ENCODE peak calls at places on chromosomes 1 and 21, in six cellular contexts. One of them, this sample, is unnamed.

GRCh38 chr1:42744030-42744413 is 4.0 kb upstream of the CLDN19 start:
- DNase-seq in adrenal gland: no peak
- DNase-seq in heart left ventricle: no peak
- DNase-seq in A549: no peak
- DNase-seq in suprapubic skin: no peak
- DNase-seq in H54: no peak
- DNase-seq in this sample: no peak

GRCh38 chr21:43880111-43880985 is 15.3 kb downstream of the AGPAT3 start:
- DNase-seq in suprapubic skin: no peak
- DNase-seq in heart left ventricle: peak
- DNase-seq in adrenal gland: peak
- DNase-seq in H54: peak
- DNase-seq in A549: no peak
- DNase-seq in this sample: no peak

GRCh38 chr1:28591708-28592313 is at the start of gene RAB42:
- DNase-seq in H54: no peak
- DNase-seq in suprapubic skin: peak
- DNase-seq in heart left ventricle: peak
- DNase-seq in adrenal gland: peak
- DNase-seq in A549: no peak
- DNase-seq in this sample: peak

GRCh38 chr1:207959141-207959825 is 48.4 kb upstream of the CD34 start:
- DNase-seq in H54: no peak
- DNase-seq in suprapubic skin: peak
- DNase-seq in adrenal gland: peak
- DNase-seq in A549: no peak
- DNase-seq in heart left ventricle: peak
- DNase-seq in this sample: peak

GRCh38 chr1:75130312-75130677 is 3.9 kb upstream of the LHX8 start:
- DNase-seq in heart left ventricle: no peak
- DNase-seq in A549: no peak
- DNase-seq in adrenal gland: no peak
- DNase-seq in H54: no peak
- DNase-seq in suprapubic skin: no peak
- DNase-seq in this sample: peak

GRCh38 chr1:200670215-200671118 is 760 bp upstream of the DDX59 start:
- DNase-seq in adrenal gland: peak
- DNase-seq in A549: peak
- DNase-seq in H54: peak
- DNase-seq in heart left ventricle: peak
- DNase-seq in suprapubic skin: no peak
- DNase-seq in this sample: no peak

GRCh38 chr1:24727490-24728214 is 17.6 kb upstream of the CLIC4 start:
- DNase-seq in adrenal gland: peak
- DNase-seq in H54: no peak
- DNase-seq in suprapubic skin: peak
- DNase-seq in A549: no peak
- DNase-seq in heart left ventricle: peak
- DNase-seq in this sample: peak

GRCh38 chr1:27267153-27267552 is 32.7 kb downstream of the WDTC1 start:
- DNase-seq in H54: no peak
- DNase-seq in heart left ventricle: no peak
- DNase-seq in adrenal gland: no peak
- DNase-seq in A549: no peak
- DNase-seq in suprapubic skin: no peak
- DNase-seq in this sample: no peak

GRCh38 chr1:204350857-204351573 is 8.7 kb downstream of the PLEKHA6 start:
- DNase-seq in heart left ventricle: peak
- DNase-seq in H54: no peak
- DNase-seq in suprapubic skin: no peak
- DNase-seq in A549: no peak
- DNase-seq in adrenal gland: peak
- DNase-seq in this sample: no peak

GRCh38 chr1:27363766-27364695 is 2.7 kb downstream of the MAP3K6 start:
- DNase-seq in heart left ventricle: no peak
- DNase-seq in suprapubic skin: no peak
- DNase-seq in adrenal gland: no peak
- DNase-seq in H54: no peak
- DNase-seq in A549: no peak
- DNase-seq in this sample: no peak

GRCh38 chr1:23216771-23217420 is 406 bp downstream of the HTR1D start:
- DNase-seq in suprapubic skin: no peak
- DNase-seq in adrenal gland: no peak
- DNase-seq in H54: no peak
- DNase-seq in heart left ventricle: no peak
- DNase-seq in A549: no peak
- DNase-seq in this sample: no peak

GRCh38 chr1:184160236-184160635 is 108.7 kb downstream of the TSEN15 start:
- DNase-seq in heart left ventricle: no peak
- DNase-seq in H54: no peak
- DNase-seq in A549: peak
- DNase-seq in adrenal gland: peak
- DNase-seq in suprapubic skin: no peak
- DNase-seq in this sample: no peak

GRCh38 chr1:61642475-61643232 is 82.3 kb downstream of the TM2D1 start:
- DNase-seq in A549: no peak
- DNase-seq in H54: no peak
- DNase-seq in heart left ventricle: no peak
- DNase-seq in adrenal gland: no peak
- DNase-seq in suprapubic skin: no peak
- DNase-seq in this sample: no peak

GRCh38 chr21:41928621-41929220 is 25.1 kb downstream of the C2CD2 start:
- DNase-seq in H54: no peak
- DNase-seq in suprapubic skin: no peak
- DNase-seq in A549: no peak
- DNase-seq in adrenal gland: peak
- DNase-seq in heart left ventricle: no peak
- DNase-seq in this sample: no peak

GRCh38 chr1:168636642-168637111 is 60.3 kb downstream of the XCL1 start:
- DNase-seq in adrenal gland: no peak
- DNase-seq in A549: peak
- DNase-seq in H54: no peak
- DNase-seq in suprapubic skin: no peak
- DNase-seq in heart left ventricle: peak
- DNase-seq in this sample: peak

GRCh38 chr1:165287329-165287728 is 69.2 kb downstream of the LMX1A start:
- DNase-seq in adrenal gland: no peak
- DNase-seq in A549: no peak
- DNase-seq in suprapubic skin: no peak
- DNase-seq in heart left ventricle: no peak
- DNase-seq in H54: no peak
- DNase-seq in this sample: no peak

GRCh38 chr1:168520052-168520751 is 23.6 kb downstream of the XCL2 start:
- DNase-seq in heart left ventricle: no peak
- DNase-seq in A549: no peak
- DNase-seq in adrenal gland: no peak
- DNase-seq in suprapubic skin: no peak
- DNase-seq in H54: no peak
- DNase-seq in this sample: no peak

GRCh38 chr1:118821801-118822200 is 166.3 kb downstream of the TBX15 start:
- DNase-seq in suprapubic skin: no peak
- DNase-seq in A549: no peak
- DNase-seq in H54: no peak
- DNase-seq in adrenal gland: no peak
- DNase-seq in heart left ventricle: no peak
- DNase-seq in this sample: peak

GRCh38 chr1:67031121-67031520 is 22.8 kb downstream of the SLC35D1 start:
- DNase-seq in H54: no peak
- DNase-seq in A549: no peak
- DNase-seq in suprapubic skin: no peak
- DNase-seq in adrenal gland: no peak
- DNase-seq in heart left ventricle: no peak
- DNase-seq in this sample: no peak

GRCh38 chr1:150615346-150616201 is 13.8 kb downstream of the ENSA start:
- DNase-seq in A549: peak
- DNase-seq in suprapubic skin: no peak
- DNase-seq in heart left ventricle: no peak
- DNase-seq in H54: no peak
- DNase-seq in adrenal gland: no peak
- DNase-seq in this sample: no peak

GRCh38 chr1:169348356-169349036 is 19.1 kb downstream of the NME7 start:
- DNase-seq in heart left ventricle: no peak
- DNase-seq in A549: peak
- DNase-seq in adrenal gland: no peak
- DNase-seq in H54: no peak
- DNase-seq in suprapubic skin: no peak
- DNase-seq in this sample: no peak

GRCh38 chr1:201296371-201296770 is 13.1 kb downstream of the PKP1 start:
- DNase-seq in adrenal gland: no peak
- DNase-seq in suprapubic skin: peak
- DNase-seq in A549: no peak
- DNase-seq in heart left ventricle: no peak
- DNase-seq in H54: no peak
- DNase-seq in this sample: no peak

GRCh38 chr1:31788138-31788824 is 24.1 kb upstream of the ADGRB2 start:
- DNase-seq in adrenal gland: peak
- DNase-seq in H54: peak
- DNase-seq in A549: peak
- DNase-seq in heart left ventricle: peak
- DNase-seq in suprapubic skin: peak
- DNase-seq in this sample: peak

GRCh38 chr1:203776636-203777035 is 11.7 kb downstream of the LAX1 start:
- DNase-seq in H54: no peak
- DNase-seq in suprapubic skin: no peak
- DNase-seq in adrenal gland: no peak
- DNase-seq in heart left ventricle: no peak
- DNase-seq in A549: peak
- DNase-seq in this sample: no peak

GRCh38 chr1:228102791-228103620 is at the start of gene C1orf35:
- DNase-seq in adrenal gland: peak
- DNase-seq in A549: peak
- DNase-seq in heart left ventricle: peak
- DNase-seq in H54: peak
- DNase-seq in suprapubic skin: peak
- DNase-seq in this sample: peak
- TF ChIP-seq POLR2A in adrenal gland: peak
- TF ChIP-seq POLR2A in A549: peak
- TF ChIP-seq POLR2A in heart left ventricle: peak
- TF ChIP-seq POLR2A in H54: peak
- TF ChIP-seq POLR2A in suprapubic skin: no peak
- TF ChIP-seq POLR2A in this sample: no peak

GRCh38 chr1:156601122-156601830 is at the start of gene GPATCH4:
- DNase-seq in heart left ventricle: peak
- DNase-seq in adrenal gland: peak
- DNase-seq in A549: peak
- DNase-seq in H54: peak
- DNase-seq in suprapubic skin: peak
- DNase-seq in this sample: peak
- TF ChIP-seq POLR2A in heart left ventricle: peak
- TF ChIP-seq POLR2A in adrenal gland: no peak
- TF ChIP-seq POLR2A in A549: peak
- TF ChIP-seq POLR2A in H54: peak
- TF ChIP-seq POLR2A in suprapubic skin: no peak
- TF ChIP-seq POLR2A in this sample: no peak

DNA sequence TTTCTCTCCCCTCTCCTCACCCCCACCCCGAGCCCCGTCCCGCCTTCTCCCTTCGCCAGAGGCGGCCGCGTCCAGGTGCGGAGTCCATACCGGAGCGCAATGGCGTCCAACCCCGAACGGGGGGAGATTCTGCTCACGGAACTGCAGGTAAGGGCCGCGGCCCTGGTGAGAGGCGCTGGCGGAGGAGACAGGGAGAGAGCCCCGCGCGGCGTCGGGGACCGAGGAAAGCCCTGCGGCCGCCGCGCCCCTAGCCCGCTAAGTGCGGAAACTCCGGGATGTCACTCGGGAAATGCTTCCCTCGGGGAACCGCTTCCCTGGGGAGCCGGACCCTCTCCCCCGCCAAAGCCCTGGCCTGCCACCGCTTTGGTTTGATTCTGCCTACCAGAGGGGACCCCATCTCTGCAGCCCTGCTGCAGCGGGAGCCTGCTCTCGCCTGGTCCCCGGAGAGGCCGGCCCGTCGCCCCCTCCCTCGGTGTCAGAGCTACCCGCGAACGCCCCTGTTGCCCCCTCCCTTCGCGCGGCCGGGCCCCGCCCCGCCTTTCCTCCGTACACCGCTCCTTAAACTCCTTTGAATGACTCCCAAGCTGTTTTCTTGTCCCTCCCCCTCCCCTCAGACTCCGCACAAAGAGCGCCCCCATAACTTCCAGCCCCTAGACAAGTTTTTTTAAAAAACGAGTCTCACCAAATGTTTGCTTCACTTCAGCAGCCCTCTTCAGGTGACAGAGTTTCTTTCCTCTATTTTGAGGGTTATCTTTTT is 587 bp downstream of the PKN2 start:
- DNase-seq in A549: peak
- DNase-seq in H54: peak
- DNase-seq in suprapubic skin: peak
- DNase-seq in adrenal gland: peak
- DNase-seq in heart left ventricle: peak
- DNase-seq in this sample: peak
- TF ChIP-seq POLR2A in A549: no peak
- TF ChIP-seq POLR2A in H54: peak
- TF ChIP-seq POLR2A in suprapubic skin: no peak
- TF ChIP-seq POLR2A in adrenal gland: no peak
- TF ChIP-seq POLR2A in heart left ventricle: no peak
- TF ChIP-seq POLR2A in this sample: no peak

DNA sequence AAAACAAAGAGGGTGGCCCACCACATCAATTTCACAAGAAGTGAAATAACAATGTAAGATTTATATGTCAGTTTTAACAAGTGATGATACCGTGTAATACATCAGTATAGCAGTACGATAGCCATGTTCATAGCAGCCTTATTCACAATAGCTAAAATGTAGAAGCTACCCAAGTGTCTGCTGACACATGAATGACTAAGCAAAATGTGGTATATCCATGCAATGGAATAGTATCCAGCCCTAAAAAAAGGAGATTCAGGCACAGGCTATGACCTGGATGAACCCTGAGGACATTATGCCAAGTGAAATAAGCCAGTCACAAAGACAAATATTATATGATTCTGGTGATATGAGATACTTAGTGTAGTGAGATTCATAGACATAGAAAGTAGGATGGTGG is 18.0 kb downstream of the KIF26B start:
- DNase-seq in heart left ventricle: no peak
- DNase-seq in suprapubic skin: no peak
- DNase-seq in A549: no peak
- DNase-seq in adrenal gland: no peak
- DNase-seq in H54: no peak
- DNase-seq in this sample: no peak
- TF ChIP-seq POLR2A in heart left ventricle: no peak
- TF ChIP-seq POLR2A in suprapubic skin: no peak
- TF ChIP-seq POLR2A in A549: no peak
- TF ChIP-seq POLR2A in adrenal gland: no peak
- TF ChIP-seq POLR2A in H54: no peak
- TF ChIP-seq POLR2A in this sample: no peak

GRCh38 chr1:47181955-47182680 is 7.7 kb downstream of the PDZK1IP1 start:
- DNase-seq in A549: peak
- DNase-seq in suprapubic skin: no peak
- DNase-seq in H54: no peak
- DNase-seq in adrenal gland: no peak
- DNase-seq in heart left ventricle: no peak
- DNase-seq in this sample: no peak
- TF ChIP-seq POLR2A in A549: no peak
- TF ChIP-seq POLR2A in suprapubic skin: no peak
- TF ChIP-seq POLR2A in H54: no peak
- TF ChIP-seq POLR2A in adrenal gland: no peak
- TF ChIP-seq POLR2A in heart left ventricle: no peak
- TF ChIP-seq POLR2A in this sample: no peak

GRCh38 chr1:222713091-222714012 is 988 bp downstream of the BROX start:
- DNase-seq in A549: peak
- DNase-seq in adrenal gland: peak
- DNase-seq in heart left ventricle: peak
- DNase-seq in suprapubic skin: peak
- DNase-seq in H54: peak
- DNase-seq in this sample: peak
- TF ChIP-seq POLR2A in A549: peak
- TF ChIP-seq POLR2A in adrenal gland: peak
- TF ChIP-seq POLR2A in heart left ventricle: peak
- TF ChIP-seq POLR2A in suprapubic skin: no peak
- TF ChIP-seq POLR2A in H54: peak
- TF ChIP-seq POLR2A in this sample: no peak